ENCODE peak calls at places on chromosomes 4 and X, in eight cellular contexts. T is AG09319, B is suprapubic skin, G is prostate gland, W is Peyer's patch, A is GM23338, Y is ascending aorta, V is upper lobe of left lung. P is an unnamed sample.

GRCh38 chr4:71595576-71596108 is 188.2 kb downstream of the GC start:
- DNase-seq in W (no peak), A (no peak), G (no peak), V (no peak), T (no peak), B (no peak), Y (no peak), P (no peak)

GRCh38 chr4:75673959-75674328 is 733 bp upstream of the G3BP2 start:
- DNase-seq in W (no peak), G (no peak), B (no peak), V (no peak), Y (no peak), A (peak), T (no peak), P (no peak)

GRCh38 chr4:123649644-123650356 is 253.2 kb downstream of the SPRY1 start:
- DNase-seq in B (peak), G (peak), V (no peak), W (no peak), T (peak), A (peak), Y (peak), P (no peak)

GRCh38 chrX:5176766-5177165 is 1051.9 kb downstream of the NLGN4X start:
- DNase-seq in A (no peak), B (no peak), V (no peak), W (no peak), G (no peak), T (no peak), Y (no peak), P (no peak)

GRCh38 chrX:149871940-149872339 is 9.0 kb upstream of the MAGEA8 start:
- DNase-seq in Y (no peak), V (no peak), W (no peak), A (peak), T (no peak), B (no peak), G (no peak), P (no peak)

GRCh38 chrX:84187501-84188319 is at the start of gene RPS6KA6:
- DNase-seq in T (no peak), G (peak), Y (peak), W (no peak), A (peak), V (peak), B (peak), P (peak)

GRCh38 chr4:39591290-39591689 is 47.4 kb downstream of the SMIM14 start:
- DNase-seq in V (no peak), Y (no peak), G (peak), T (no peak), A (no peak), B (no peak), W (no peak), P (no peak)

GRCh38 chr4:5836943-5837342 is 55.9 kb downstream of the CRMP1 start:
- DNase-seq in G (no peak), A (no peak), V (no peak), Y (no peak), T (no peak), B (no peak), W (no peak), P (no peak)

GRCh38 chrX:123878177-123878576 is 18.3 kb downstream of the XIAP start:
- DNase-seq in W (no peak), A (no peak), G (no peak), Y (no peak), V (no peak), T (no peak), B (no peak), P (no peak)

GRCh38 chr4:128600996-128601857 is 208.3 kb upstream of the JADE1 start:
- DNase-seq in W (peak), Y (peak), T (peak), V (no peak), B (no peak), G (peak), A (no peak), P (no peak)

GRCh38 chrX:135707880-135708279 is 5.6 kb upstream of the CT45A1 start:
- DNase-seq in W (no peak), T (no peak), A (peak), Y (no peak), G (no peak), V (no peak), B (no peak), P (no peak)

GRCh38 chrX:80578518-80579105 is 158.4 kb downstream of the TENT5D start:
- DNase-seq in A (peak), W (no peak), B (no peak), Y (no peak), V (no peak), G (no peak), T (no peak), P (no peak)

GRCh38 chr4:114040319-114041116 is 61.1 kb upstream of the ARSJ start:
- DNase-seq in G (no peak), W (no peak), V (no peak), A (no peak), T (no peak), Y (no peak), B (no peak), P (no peak)

DNA sequence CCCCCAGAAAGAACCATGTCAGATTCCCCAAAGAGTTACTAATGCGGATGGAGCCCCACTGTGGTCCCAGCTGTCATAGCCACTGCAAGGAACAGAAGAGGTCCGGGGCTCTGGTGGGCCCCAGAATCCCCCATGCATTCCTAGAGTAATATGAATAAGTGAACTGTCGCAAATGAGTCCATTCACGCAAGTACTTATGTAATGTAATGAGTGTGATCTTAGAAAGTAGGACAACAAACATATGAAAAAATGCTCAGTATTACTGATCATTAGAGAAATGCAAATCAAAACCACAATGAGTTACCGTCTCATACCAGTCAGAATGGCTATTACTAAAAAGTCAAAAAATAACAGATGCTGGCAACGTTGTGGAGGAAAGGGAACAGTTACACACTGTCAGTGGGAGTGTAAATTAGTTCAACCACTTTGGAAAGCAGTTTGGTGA is 141.5 kb upstream of the RBPJ start:
- DNase-seq in Y (no peak), G (no peak), V (no peak), T (no peak), W (no peak), A (no peak), B (no peak), P (no peak)
- TF ChIP-seq CTCF in Y (no peak), G (no peak), V (no peak), T (no peak), W (no peak), A (no peak), B (no peak), P (no peak)

GRCh38 chr4:120083152-120083551 is 16.5 kb upstream of the MAD2L1 start:
- DNase-seq in G (no peak), V (no peak), Y (no peak), A (no peak), B (no peak), T (no peak), W (no peak), P (no peak)

GRCh38 chr4:120080533-120080932 is 13.9 kb upstream of the MAD2L1 start:
- DNase-seq in B (no peak), V (no peak), T (no peak), Y (no peak), G (no peak), W (no peak), A (no peak), P (no peak)

GRCh38 chr4:120082286-120082685 is 15.6 kb upstream of the MAD2L1 start:
- DNase-seq in B (no peak), V (no peak), T (no peak), G (no peak), W (no peak), A (no peak), Y (no peak), P (no peak)

GRCh38 chr4:120085705-120086104 is 19.1 kb upstream of the MAD2L1 start:
- DNase-seq in V (no peak), T (no peak), G (no peak), B (no peak), W (no peak), Y (no peak), A (no peak), P (no peak)

GRCh38 chr4:120084327-120084726 is 17.7 kb upstream of the MAD2L1 start:
- DNase-seq in T (no peak), G (no peak), A (no peak), Y (no peak), V (no peak), W (no peak), B (no peak), P (no peak)
- TF ChIP-seq CTCF in T (no peak), G (no peak), A (no peak), Y (no peak), V (no peak), W (no peak), B (no peak), P (no peak)

GRCh38 chr4:33060873-33061542 is 2340.8 kb downstream of the PCDH7 start:
- DNase-seq in Y (no peak), G (no peak), T (no peak), W (no peak), B (no peak), A (peak), V (no peak), P (peak)
- TF ChIP-seq CTCF in Y (peak), G (no peak), T (peak), W (no peak), B (peak), A (peak), V (peak), P (peak)

DNA sequence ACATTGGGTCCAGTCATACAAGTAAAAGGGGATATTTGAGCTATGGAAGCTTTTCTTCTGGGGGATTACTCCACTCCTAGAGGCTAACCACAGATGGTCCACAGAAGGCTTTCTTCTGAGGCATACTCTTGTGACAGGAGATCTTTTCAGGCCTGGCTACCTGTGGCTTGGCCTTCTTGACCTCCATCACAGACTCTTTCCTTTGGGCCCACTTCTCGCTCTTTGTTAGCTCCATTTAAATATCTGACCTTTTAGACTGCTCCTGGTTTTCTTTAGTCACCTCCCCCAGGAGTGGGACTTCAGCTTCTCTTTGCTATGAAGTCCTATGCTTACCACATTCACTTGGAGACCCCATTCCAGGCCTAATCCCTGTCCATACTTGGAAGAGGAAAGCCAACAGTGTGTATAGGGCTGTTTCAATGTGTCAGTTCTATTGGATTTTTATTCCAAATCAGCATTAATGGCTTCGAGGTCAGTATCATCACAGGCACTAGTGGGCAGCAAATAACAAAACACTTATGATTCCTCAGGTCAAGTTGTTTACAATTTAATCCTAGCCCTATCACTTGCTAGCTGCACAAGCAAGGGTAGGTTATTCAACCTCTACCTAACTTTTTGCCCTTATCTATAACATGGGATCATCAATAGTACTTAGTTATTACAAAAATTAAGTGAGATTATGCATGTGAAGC is 26.3 kb downstream of the GPC3 start:
- DNase-seq in W (no peak), T (no peak), G (no peak), A (no peak), B (no peak), Y (no peak), V (no peak), P (no peak)
- TF ChIP-seq CTCF in W (no peak), T (peak), G (no peak), A (peak), B (no peak), Y (no peak), V (no peak), P (no peak)

DNA sequence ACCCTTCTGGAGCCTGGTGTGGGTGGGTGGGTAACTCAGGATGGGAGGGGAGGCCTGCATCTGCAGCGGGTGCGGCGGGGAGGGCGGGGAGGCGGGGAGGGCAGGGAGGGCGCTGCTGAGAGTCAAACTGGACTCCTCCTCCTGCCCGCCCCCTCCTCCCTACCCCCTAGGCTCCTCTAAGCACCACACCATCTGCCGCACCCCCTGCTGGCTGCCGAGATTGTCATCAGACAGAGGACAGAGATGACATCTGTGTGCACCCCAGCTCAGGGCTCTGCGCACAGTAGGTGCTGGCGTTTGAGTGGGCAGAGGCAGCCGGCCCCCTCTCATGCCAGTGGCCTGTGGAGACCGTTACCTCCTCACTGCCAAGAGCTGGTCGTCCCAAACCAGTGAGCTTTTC is 10.6 kb upstream of the HMX1 start:
- DNase-seq in G (no peak), B (no peak), A (no peak), V (no peak), T (no peak), Y (no peak), W (no peak), P (no peak)
- TF ChIP-seq CTCF in G (no peak), B (no peak), A (peak), V (no peak), T (no peak), Y (no peak), W (no peak), P (no peak)

DNA sequence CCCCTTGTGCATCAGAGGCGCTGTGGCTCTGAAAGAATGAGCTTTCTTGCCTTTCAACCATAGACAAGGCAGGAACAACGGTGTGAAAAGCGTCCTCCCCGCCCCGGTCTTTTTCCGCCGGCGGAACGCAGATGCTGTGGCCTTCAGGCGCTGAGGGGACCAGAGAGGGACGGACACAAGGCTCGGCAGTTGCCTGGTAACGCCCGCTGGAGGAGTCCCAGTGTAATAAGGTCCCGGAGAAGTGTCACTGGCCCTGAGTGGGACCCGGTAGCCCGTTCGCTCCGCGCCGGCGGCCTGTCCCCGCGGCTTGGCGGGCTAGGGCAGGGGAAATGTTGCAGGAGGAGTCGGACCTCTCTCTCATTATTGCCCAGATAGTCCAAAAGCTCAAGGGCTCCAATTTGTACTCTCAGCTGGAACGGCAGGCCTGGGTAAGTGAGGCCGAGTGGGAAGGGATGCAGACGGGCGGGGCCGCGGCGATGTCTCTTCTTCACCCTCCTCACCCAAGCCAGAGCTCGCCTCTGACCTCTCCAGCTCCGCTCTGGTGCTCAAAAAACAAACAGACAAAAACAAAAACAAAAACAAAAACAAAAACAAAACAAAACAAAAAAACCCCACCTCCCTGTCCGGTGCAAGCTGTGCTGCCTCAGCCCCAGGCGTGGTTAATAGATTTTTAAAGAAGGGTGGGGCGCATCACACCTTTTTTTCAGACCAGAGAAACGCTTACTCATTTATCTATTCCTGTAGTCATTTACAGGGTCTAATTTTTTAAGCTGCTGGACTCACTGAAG is at the start of gene TBC1D19:
- DNase-seq in A (peak), T (peak), W (peak), Y (peak), G (peak), V (peak), B (peak), P (peak)
- TF ChIP-seq CTCF in A (peak), T (no peak), W (no peak), Y (no peak), G (peak), V (no peak), B (no peak), P (no peak)

DNA sequence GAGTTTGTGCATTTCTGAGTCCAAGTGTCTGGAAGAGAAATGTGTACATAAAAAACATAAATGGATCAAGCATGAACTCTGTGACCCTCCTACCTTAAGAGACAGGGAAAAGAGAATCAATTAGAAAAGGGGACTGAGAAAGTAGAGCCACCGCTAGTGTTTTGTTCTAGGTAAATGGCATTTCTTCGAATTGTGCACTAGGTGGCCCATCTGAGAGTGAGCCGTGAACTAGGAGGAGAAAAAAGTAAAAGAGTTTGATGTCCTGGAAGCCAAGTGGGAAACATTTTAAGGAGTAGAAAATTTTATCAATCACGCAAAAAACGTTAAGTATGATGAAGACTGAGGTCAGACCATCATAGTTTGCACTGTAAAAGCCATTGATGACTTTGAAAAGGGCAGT is 55.1 kb downstream of the NAF1 start:
- DNase-seq in V (no peak), B (no peak), T (no peak), A (peak), G (no peak), Y (no peak), W (no peak), P (no peak)
- TF ChIP-seq CTCF in V (no peak), B (no peak), T (no peak), A (peak), G (no peak), Y (no peak), W (no peak), P (no peak)